ENCODE peak calls at places on chromosome 22, in four cellular contexts. One of them, this sample, is unnamed.

GRCh38 chr22:48098243-48098935 is 1335.9 kb downstream of the TBC1D22A start:
- DNase-seq in IMR-90: no peak
- DNase-seq in fibroblast of lung: no peak
- DNase-seq in heart left ventricle: no peak
- DNase-seq in this sample: no peak

GRCh38 chr22:31618057-31618456 is 44.0 kb downstream of the PISD start:
- DNase-seq in IMR-90: no peak
- DNase-seq in fibroblast of lung: no peak
- DNase-seq in heart left ventricle: no peak
- DNase-seq in this sample: no peak

GRCh38 chr22:46618104-46618647 is 2.0 kb upstream of the GRAMD4 start:
- DNase-seq in IMR-90: no peak
- DNase-seq in fibroblast of lung: no peak
- DNase-seq in heart left ventricle: no peak
- DNase-seq in this sample: no peak

GRCh38 chr22:32634424-32634981 is 159.9 kb downstream of the FBXO7 start:
- DNase-seq in IMR-90: no peak
- DNase-seq in fibroblast of lung: no peak
- DNase-seq in heart left ventricle: no peak
- DNase-seq in this sample: no peak

GRCh38 chr22:20786536-20786979 is 12.6 kb downstream of the SERPIND1 start:
- DNase-seq in IMR-90: no peak
- DNase-seq in fibroblast of lung: no peak
- DNase-seq in heart left ventricle: peak; percentile 53
- DNase-seq in this sample: no peak

GRCh38 chr22:29914165-29914564 is 31.2 kb downstream of the MTMR3 start:
- DNase-seq in IMR-90: peak; percentile 83
- DNase-seq in fibroblast of lung: peak; percentile 59
- DNase-seq in heart left ventricle: no peak
- DNase-seq in this sample: peak; percentile 74

GRCh38 chr22:40898850-40899357 is 37.0 kb upstream of the DNAJB7 start:
- DNase-seq in IMR-90: peak; percentile 67
- DNase-seq in fibroblast of lung: peak; percentile 78
- DNase-seq in heart left ventricle: no peak
- DNase-seq in this sample: peak; percentile 73

GRCh38 chr22:26893034-26893710 is 235.8 kb downstream of the MIAT start:
- DNase-seq in IMR-90: no peak
- DNase-seq in fibroblast of lung: no peak
- DNase-seq in heart left ventricle: no peak
- DNase-seq in this sample: no peak

GRCh38 chr22:40603088-40603605 is 33.4 kb downstream of the MRTFA start:
- DNase-seq in IMR-90: peak; percentile 78
- DNase-seq in fibroblast of lung: peak; percentile 64
- DNase-seq in heart left ventricle: no peak
- DNase-seq in this sample: peak; percentile 63

GRCh38 chr22:20219667-20220628 is 48.2 kb downstream of the RTN4R start:
- DNase-seq in IMR-90: no peak
- DNase-seq in fibroblast of lung: no peak
- DNase-seq in heart left ventricle: no peak
- DNase-seq in this sample: no peak

GRCh38 chr22:29003975-29004646 is 57.5 kb downstream of the C22orf31 start:
- DNase-seq in IMR-90: no peak
- DNase-seq in fibroblast of lung: no peak
- DNase-seq in heart left ventricle: no peak
- DNase-seq in this sample: no peak

GRCh38 chr22:28424427-28425080 is 255.1 kb downstream of the TTC28 start:
- DNase-seq in IMR-90: peak; percentile 85
- DNase-seq in fibroblast of lung: peak; percentile 95
- DNase-seq in heart left ventricle: no peak
- DNase-seq in this sample: peak; percentile 63

GRCh38 chr22:50060441-50061140 is 2.5 kb upstream of the TTLL8 start:
- DNase-seq in IMR-90: no peak
- DNase-seq in fibroblast of lung: no peak
- DNase-seq in heart left ventricle: peak; percentile 19
- DNase-seq in this sample: no peak

GRCh38 chr22:50057868-50058311 is at the start of gene TTLL8:
- DNase-seq in IMR-90: no peak
- DNase-seq in fibroblast of lung: no peak
- DNase-seq in heart left ventricle: peak; percentile 11
- DNase-seq in this sample: no peak

GRCh38 chr22:50058338-50059184 is 463 bp upstream of the TTLL8 start:
- DNase-seq in IMR-90: no peak
- DNase-seq in fibroblast of lung: no peak
- DNase-seq in heart left ventricle: peak; percentile 18
- DNase-seq in this sample: no peak

GRCh38 chr22:50059881-50060262 is 1.8 kb upstream of the TTLL8 start:
- DNase-seq in IMR-90: no peak
- DNase-seq in fibroblast of lung: no peak
- DNase-seq in heart left ventricle: no peak
- DNase-seq in this sample: no peak

DNA sequence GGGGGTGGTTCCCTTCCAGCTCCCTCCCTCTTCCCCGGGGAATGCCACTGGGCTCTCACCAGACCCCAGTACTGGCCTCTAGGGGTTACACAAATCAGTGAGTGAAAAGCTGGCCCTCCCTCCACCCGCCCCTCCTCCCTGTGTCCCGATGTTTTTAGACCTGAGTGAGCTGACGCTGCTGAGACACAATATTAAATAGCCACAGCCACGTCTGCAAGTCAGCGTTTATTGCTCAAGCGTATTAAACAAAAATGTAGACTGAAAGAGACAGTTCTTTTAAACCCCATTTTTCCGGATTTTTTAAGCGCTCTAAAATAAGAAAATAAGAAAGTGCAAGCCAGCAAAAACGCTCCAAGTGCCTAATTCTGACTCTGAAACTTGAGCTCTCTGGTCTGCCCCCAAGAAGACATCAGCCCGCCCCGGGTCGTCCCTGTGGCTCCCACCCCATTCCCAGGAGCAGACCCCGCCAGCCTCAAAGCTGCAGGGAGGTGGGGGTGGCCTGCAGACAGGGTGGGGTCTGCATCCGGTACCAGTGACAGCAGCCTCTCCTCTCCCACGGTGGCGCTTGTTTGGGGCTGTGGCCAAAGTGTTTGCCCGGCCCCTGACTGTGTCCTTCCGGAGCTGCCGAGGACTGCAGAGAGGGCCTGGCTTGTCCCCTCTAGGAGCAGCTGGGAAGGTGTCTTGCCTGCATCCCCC is 1.2 kb upstream of the TTLL8 start:
- DNase-seq in IMR-90: peak; percentile 20
- DNase-seq in fibroblast of lung: peak; percentile 58
- DNase-seq in heart left ventricle: peak; percentile 16
- DNase-seq in this sample: peak; percentile 53
- TF ChIP-seq CTCF in IMR-90: peak; percentile 9
- TF ChIP-seq CTCF in fibroblast of lung: peak; percentile 8
- TF ChIP-seq CTCF in heart left ventricle: no peak
- TF ChIP-seq CTCF in this sample: peak; percentile 9

DNA sequence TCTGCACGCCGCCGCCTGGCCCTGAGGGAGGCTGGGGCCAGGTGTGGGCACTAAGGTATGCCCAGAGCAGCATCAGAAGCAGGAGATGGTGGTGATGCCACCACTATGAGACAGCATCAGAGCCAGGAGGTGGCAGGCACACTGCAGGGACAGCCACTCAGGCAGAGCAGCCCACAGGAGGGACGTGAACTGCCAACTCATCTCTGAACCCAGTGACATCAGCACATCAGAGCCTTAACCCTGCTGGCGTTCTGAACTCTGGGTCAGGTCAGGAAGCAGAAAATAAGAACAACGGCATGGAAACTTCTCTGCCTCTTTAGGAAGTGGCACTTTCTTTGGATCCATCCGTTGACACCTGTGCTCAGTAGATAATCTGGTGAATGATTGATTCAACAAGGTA is 14.7 kb upstream of the IFT27 start:
- DNase-seq in IMR-90: no peak
- DNase-seq in fibroblast of lung: no peak
- DNase-seq in heart left ventricle: no peak
- DNase-seq in this sample: no peak
- TF ChIP-seq CTCF in IMR-90: no peak
- TF ChIP-seq CTCF in fibroblast of lung: no peak
- TF ChIP-seq CTCF in heart left ventricle: no peak
- TF ChIP-seq CTCF in this sample: no peak

DNA sequence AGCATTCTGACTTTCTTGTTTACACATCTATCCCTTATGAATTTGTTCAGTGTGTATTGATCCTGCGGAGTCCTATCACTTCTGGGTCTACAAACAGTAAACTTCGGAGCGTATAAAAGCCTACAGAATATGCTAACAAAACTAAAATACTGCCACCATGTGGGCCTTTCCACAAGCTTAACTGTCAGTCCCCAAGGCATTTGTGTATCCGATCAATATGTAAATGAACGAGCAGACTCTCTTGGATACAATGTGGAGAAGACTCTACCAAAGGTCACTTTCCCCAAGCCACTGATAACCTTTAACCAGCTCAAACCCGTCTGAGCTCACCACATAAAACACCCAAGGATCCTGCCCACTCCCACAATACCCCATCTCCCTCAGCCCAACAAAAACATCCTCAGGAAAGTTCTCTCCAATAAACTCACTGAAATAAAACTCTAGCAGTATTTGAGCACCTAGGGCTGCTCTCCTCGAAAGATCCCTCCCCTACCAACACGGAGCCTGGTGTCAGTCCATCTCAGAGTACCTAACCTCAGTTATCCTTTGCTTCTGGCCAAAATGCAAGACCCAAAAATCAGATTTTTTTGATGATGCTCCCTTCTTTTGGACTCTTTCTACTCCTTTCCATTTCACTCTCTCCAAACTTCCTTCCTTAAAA is 17.8 kb downstream of the ADA2 start:
- DNase-seq in IMR-90: peak; percentile 18
- DNase-seq in fibroblast of lung: peak; percentile 47
- DNase-seq in heart left ventricle: no peak
- DNase-seq in this sample: peak; percentile 29
- TF ChIP-seq CTCF in IMR-90: peak; percentile 12
- TF ChIP-seq CTCF in fibroblast of lung: peak; percentile 41
- TF ChIP-seq CTCF in heart left ventricle: peak; percentile 36
- TF ChIP-seq CTCF in this sample: peak; percentile 34

GRCh38 chr22:44090571-44090905 is 66.4 kb downstream of the PARVB start:
- DNase-seq in IMR-90: no peak
- DNase-seq in fibroblast of lung: no peak
- DNase-seq in heart left ventricle: peak; percentile 6
- DNase-seq in this sample: no peak

GRCh38 chr22:44091751-44092150 is 67.6 kb downstream of the PARVB start:
- DNase-seq in IMR-90: no peak
- DNase-seq in fibroblast of lung: no peak
- DNase-seq in heart left ventricle: no peak
- DNase-seq in this sample: no peak

GRCh38 chr22:44089717-44090570 is 65.8 kb downstream of the PARVB start:
- DNase-seq in IMR-90: no peak
- DNase-seq in fibroblast of lung: no peak
- DNase-seq in heart left ventricle: peak; percentile 21
- DNase-seq in this sample: no peak

GRCh38 chr22:44092636-44093220 is 68.6 kb downstream of the PARVB start:
- DNase-seq in IMR-90: no peak
- DNase-seq in fibroblast of lung: no peak
- DNase-seq in heart left ventricle: peak; percentile 9
- DNase-seq in this sample: no peak

DNA sequence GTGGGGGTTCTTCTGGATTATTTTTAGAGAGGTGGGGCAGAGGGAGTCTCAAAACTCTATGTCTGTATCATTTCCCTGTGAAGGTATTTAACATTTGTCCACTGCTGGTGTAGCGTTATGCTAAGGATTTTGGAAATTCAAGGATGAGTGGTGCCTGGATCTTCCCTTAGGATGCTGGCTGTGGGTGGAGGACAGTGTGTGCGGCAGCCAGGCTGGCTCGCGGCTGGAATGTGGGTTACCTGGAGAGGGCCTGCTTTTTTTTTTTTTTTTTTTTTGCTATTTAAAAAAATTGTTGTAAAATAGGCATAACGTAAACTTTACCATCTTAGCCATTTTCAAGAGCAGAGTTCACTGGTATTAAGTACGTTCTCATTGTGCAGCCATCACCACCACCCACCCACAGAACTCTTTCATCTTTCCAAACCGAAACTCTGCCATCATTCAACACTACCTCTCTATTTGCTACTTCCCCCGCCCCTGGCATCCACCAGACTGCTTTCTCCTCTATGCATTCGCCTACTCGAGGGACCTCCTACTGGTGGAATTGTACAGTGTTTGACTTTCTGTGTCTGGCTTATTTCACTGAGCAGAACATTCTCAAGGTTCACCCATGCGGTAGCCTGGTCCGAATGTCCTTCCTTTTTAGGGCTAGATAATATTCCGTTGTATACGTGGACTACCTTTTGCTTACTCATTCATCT is 67.1 kb downstream of the PARVB start:
- DNase-seq in IMR-90: no peak
- DNase-seq in fibroblast of lung: no peak
- DNase-seq in heart left ventricle: peak; percentile 4
- DNase-seq in this sample: peak; percentile 31
- TF ChIP-seq CTCF in IMR-90: peak; percentile 26
- TF ChIP-seq CTCF in fibroblast of lung: peak; percentile 40
- TF ChIP-seq CTCF in heart left ventricle: peak; percentile 10
- TF ChIP-seq CTCF in this sample: peak; percentile 36

GRCh38 chr22:49958961-49959781 is 1.4 kb upstream of the PIM3 start:
- DNase-seq in IMR-90: no peak
- DNase-seq in fibroblast of lung: no peak
- DNase-seq in heart left ventricle: peak; percentile 33
- DNase-seq in this sample: no peak

GRCh38 chr22:49960967-49961600 is 512 bp downstream of the PIM3 start:
- DNase-seq in IMR-90: no peak
- DNase-seq in fibroblast of lung: no peak
- DNase-seq in heart left ventricle: peak; percentile 44
- DNase-seq in this sample: peak; percentile 49

GRCh38 chr22:49959782-49960158 is 802 bp upstream of the PIM3 start:
- DNase-seq in IMR-90: no peak
- DNase-seq in fibroblast of lung: no peak
- DNase-seq in heart left ventricle: no peak
- DNase-seq in this sample: no peak

GRCh38 chr22:49961601-49962011 is 1.0 kb downstream of the PIM3 start:
- DNase-seq in IMR-90: no peak
- DNase-seq in fibroblast of lung: no peak
- DNase-seq in heart left ventricle: no peak
- DNase-seq in this sample: peak; percentile 30

GRCh38 chr22:49960159-49960966 is at the start of gene PIM3:
- DNase-seq in IMR-90: peak; percentile 95
- DNase-seq in fibroblast of lung: peak; percentile 96
- DNase-seq in heart left ventricle: peak; percentile 96
- DNase-seq in this sample: peak; percentile 96
- TF ChIP-seq CTCF in IMR-90: no peak
- TF ChIP-seq CTCF in fibroblast of lung: no peak
- TF ChIP-seq CTCF in heart left ventricle: no peak
- TF ChIP-seq CTCF in this sample: no peak

GRCh38 chr22:37288521-37288920 is 6.2 kb downstream of the CYTH4 start:
- DNase-seq in IMR-90: no peak
- DNase-seq in fibroblast of lung: no peak
- DNase-seq in heart left ventricle: no peak
- DNase-seq in this sample: no peak
- TF ChIP-seq CTCF in IMR-90: no peak
- TF ChIP-seq CTCF in fibroblast of lung: no peak
- TF ChIP-seq CTCF in heart left ventricle: no peak
- TF ChIP-seq CTCF in this sample: no peak

GRCh38 chr22:43110444-43110926 is at the start of gene BIK:
- DNase-seq in IMR-90: no peak
- DNase-seq in fibroblast of lung: peak; percentile 27
- DNase-seq in heart left ventricle: peak; percentile 52
- DNase-seq in this sample: peak; percentile 36
- TF ChIP-seq CTCF in IMR-90: peak; percentile 20
- TF ChIP-seq CTCF in fibroblast of lung: peak; percentile 28
- TF ChIP-seq CTCF in heart left ventricle: peak; percentile 16
- TF ChIP-seq CTCF in this sample: peak; percentile 36

This sample was measured in fibroblast of pulmonary artery.